ENCODE peak calls at places on chromosomes 7 and 10, in four cellular contexts. One of them, this sample, is unnamed.

GRCh38 chr7:159007308-159008054 is 137.2 kb downstream of the VIPR2 start:
- DNase-seq in HuH-7: no peak
- DNase-seq in HT-29: no peak
- DNase-seq in fibroblast of pulmonary artery: no peak
- DNase-seq in this sample: no peak

GRCh38 chr7:35555934-35556333 is 139.0 kb downstream of the HERPUD2 start:
- DNase-seq in fibroblast of pulmonary artery: no peak
- DNase-seq in HT-29: no peak
- DNase-seq in HuH-7: no peak
- DNase-seq in this sample: no peak

GRCh38 chr7:134414109-134414508 is 44.8 kb downstream of the AKR1B1 start:
- DNase-seq in HT-29: no peak
- DNase-seq in fibroblast of pulmonary artery: no peak
- DNase-seq in HuH-7: no peak
- DNase-seq in this sample: no peak

GRCh38 chr7:47069385-47070076 is 512.4 kb downstream of the TNS3 start:
- DNase-seq in HuH-7: no peak
- DNase-seq in fibroblast of pulmonary artery: no peak
- DNase-seq in HT-29: no peak
- DNase-seq in this sample: no peak

GRCh38 chr10:100985336-100985735 is 2.0 kb downstream of the MRPL43 start:
- DNase-seq in fibroblast of pulmonary artery: no peak
- DNase-seq in HuH-7: no peak
- DNase-seq in HT-29: peak
- DNase-seq in this sample: no peak

GRCh38 chr10:49225218-49225876 is 37.2 kb upstream of the TMEM273 start:
- DNase-seq in HT-29: no peak
- DNase-seq in fibroblast of pulmonary artery: no peak
- DNase-seq in HuH-7: no peak
- DNase-seq in this sample: no peak

GRCh38 chr10:103756277-103756869 is 99.0 kb downstream of the SH3PXD2A start:
- DNase-seq in HT-29: no peak
- DNase-seq in fibroblast of pulmonary artery: no peak
- DNase-seq in HuH-7: no peak
- DNase-seq in this sample: no peak

GRCh38 chr10:130214431-130214830 is 78.2 kb downstream of the GLRX3 start:
- DNase-seq in HT-29: no peak
- DNase-seq in HuH-7: no peak
- DNase-seq in fibroblast of pulmonary artery: no peak
- DNase-seq in this sample: no peak

GRCh38 chr10:84291389-84291788 is 37.0 kb upstream of the CCSER2 start:
- DNase-seq in HuH-7: peak
- DNase-seq in fibroblast of pulmonary artery: peak
- DNase-seq in HT-29: peak
- DNase-seq in this sample: no peak

GRCh38 chr10:103605359-103606156 is 112.1 kb downstream of the NEURL1 start:
- DNase-seq in HuH-7: peak
- DNase-seq in HT-29: peak
- DNase-seq in fibroblast of pulmonary artery: peak
- DNase-seq in this sample: no peak

GRCh38 chr10:21724020-21724589 is 190.1 kb downstream of the MLLT10 start:
- DNase-seq in HuH-7: no peak
- DNase-seq in fibroblast of pulmonary artery: peak
- DNase-seq in HT-29: peak
- DNase-seq in this sample: no peak

GRCh38 chr7:24931787-24932186 is 48.2 kb downstream of the OSBPL3 start:
- DNase-seq in HT-29: no peak
- DNase-seq in HuH-7: no peak
- DNase-seq in fibroblast of pulmonary artery: no peak
- DNase-seq in this sample: no peak

GRCh38 chr10:45118929-45119328 is 118.2 kb downstream of the ZNF22 start:
- DNase-seq in HuH-7: no peak
- DNase-seq in fibroblast of pulmonary artery: no peak
- DNase-seq in HT-29: no peak
- DNase-seq in this sample: no peak

GRCh38 chr7:75982306-75983064 is 11.9 kb downstream of the TMEM120A start:
- DNase-seq in HuH-7: no peak
- DNase-seq in HT-29: no peak
- DNase-seq in fibroblast of pulmonary artery: no peak
- DNase-seq in this sample: no peak

GRCh38 chr10:112332509-112333228 is 41.2 kb upstream of the ACSL5 start:
- DNase-seq in fibroblast of pulmonary artery: no peak
- DNase-seq in HuH-7: no peak
- DNase-seq in HT-29: no peak
- DNase-seq in this sample: no peak

This sample was measured in heart right ventricle.